ENCODE peak calls at places on chromosomes 5 and 9, in four cellular contexts. Y is WTC11, S is K562, D is GM12878. F is an unnamed sample.
A peak's percentile ranks its signal among the peaks of the same experiment; 100 is the strongest.

GRCh38 chr5:116575635-116576042 is 1.0 kb upstream of the SEMA6A start:
- DNase-seq in Y (peak; percentile 37), D (no peak), S (no peak), F (no peak)

GRCh38 chr5:121108725-121109124 is 644.6 kb downstream of the PRR16 start:
- DNase-seq in D (no peak), S (peak; percentile 30), Y (peak; percentile 77), F (no peak)

GRCh38 chr5:55993628-55994501 is 898 bp downstream of the IL6ST start:
- DNase-seq in S (no peak), D (no peak), Y (no peak), F (no peak)

GRCh38 chr9:86752727-86753126 is 194.6 kb downstream of the GAS1 start:
- DNase-seq in S (peak; percentile 11), D (no peak), Y (no peak), F (no peak)

GRCh38 chr5:55711531-55712022 is 547 bp downstream of the SLC38A9 start:
- DNase-seq in D (no peak), S (no peak), Y (no peak), F (no peak)

GRCh38 chr5:159451197-159452052 is 121.1 kb upstream of the IL12B start:
- DNase-seq in D (no peak), S (no peak), Y (no peak), F (no peak)

GRCh38 chr9:75892168-75892901 is 1.9 kb downstream of the PCSK5 start:
- DNase-seq in D (no peak), Y (peak; percentile 59), S (no peak), F (no peak)

GRCh38 chr5:33091571-33092363 is 349.0 kb upstream of the TARS1 start:
- DNase-seq in D (no peak), S (no peak), Y (no peak), F (no peak)

GRCh38 chr5:74424162-74424868 is 216.2 kb downstream of the ENC1 start:
- DNase-seq in Y (no peak), S (no peak), D (no peak), F (peak; percentile 75)

GRCh38 chr9:115978739-115979138 is 174.9 kb upstream of the PAPPA start:
- DNase-seq in D (no peak), Y (no peak), S (no peak), F (peak; percentile 11)

GRCh38 chr5:1402611-1403255 is 42.5 kb downstream of the SLC6A3 start:
- DNase-seq in S (no peak), Y (no peak), D (no peak), F (no peak)

GRCh38 chr5:32388429-32389111 is 56.0 kb downstream of the ZFR start:
- DNase-seq in D (no peak), S (no peak), Y (no peak), F (no peak)

GRCh38 chr5:24177821-24178220 is 467.0 kb downstream of the CDH10 start:
- DNase-seq in Y (no peak), S (no peak), D (no peak), F (no peak)

GRCh38 chr5:138463335-138464017 is 1.8 kb upstream of the EGR1 start:
- DNase-seq in D (no peak), S (peak; percentile 35), Y (peak; percentile 36), F (no peak)

GRCh38 chr9:87711857-87712800 is 13.8 kb upstream of the CTSL start:
- DNase-seq in S (no peak), D (no peak), Y (no peak), F (peak; percentile 27)

GRCh38 chr5:176817864-176818377 is 7.6 kb downstream of the UNC5A start:
- DNase-seq in D (no peak), S (peak; percentile 59), Y (peak; percentile 73), F (no peak)

DNA sequence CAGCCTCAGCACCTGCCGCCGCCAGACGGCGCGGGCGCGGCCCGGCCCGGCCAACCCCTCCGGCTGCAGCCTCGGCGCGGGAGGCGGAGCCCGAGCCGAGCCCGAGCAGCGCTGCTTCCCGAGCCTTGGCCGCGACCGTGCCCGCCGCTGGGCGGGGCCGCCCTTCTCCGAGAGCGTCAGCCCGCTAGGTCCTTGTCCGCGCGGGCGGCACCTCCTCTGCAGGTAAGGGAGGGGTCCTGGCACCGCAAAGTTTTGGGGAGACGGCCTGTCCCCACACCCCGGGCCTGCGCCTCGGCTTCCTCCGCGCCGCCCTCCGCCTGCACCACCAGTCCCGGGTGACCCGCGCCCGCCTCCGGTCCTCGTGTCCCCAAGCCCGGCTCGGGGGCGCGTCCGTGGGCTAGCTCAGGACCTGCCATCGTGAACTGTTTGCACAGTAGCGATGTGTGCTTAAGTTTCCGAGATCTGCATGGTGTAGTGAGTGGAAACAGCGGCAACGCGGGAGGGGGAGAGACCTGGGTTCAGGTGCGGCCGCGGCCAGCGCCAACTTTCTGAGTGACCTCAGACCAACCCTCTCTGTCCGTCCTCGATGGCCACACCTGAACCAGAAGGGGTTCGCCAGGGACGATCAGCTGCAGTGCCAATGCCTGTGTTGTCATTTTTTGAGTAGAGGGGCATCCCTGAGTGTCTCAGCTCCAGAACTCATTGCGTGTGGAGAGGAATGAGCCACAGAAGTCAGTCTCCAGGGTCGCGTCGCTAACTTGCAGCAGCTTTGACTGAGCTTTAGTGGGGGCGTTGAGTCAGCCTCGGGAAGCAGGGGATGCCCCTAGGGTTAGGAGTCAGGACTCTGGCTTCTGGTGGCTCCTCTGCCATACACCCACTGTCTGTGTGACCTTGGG is at the start of gene FRMPD1:
- DNase-seq in S (no peak), Y (peak; percentile 80), D (no peak), F (peak; percentile 17)
- TF ChIP-seq TCF7 in S (no peak), Y (no peak), D (no peak), F (no peak)

GRCh38 chr9:101512116-101512515 is 21.5 kb upstream of the RNF20 start:
- DNase-seq in S (no peak), D (no peak), Y (no peak), F (no peak)
- TF ChIP-seq NR2C2 in S (no peak), D (no peak), Y (no peak), F (no peak)

GRCh38 chr5:107476783-107477182 is 194.0 kb downstream of the EFNA5 start:
- DNase-seq in D (peak; percentile 80), S (no peak), Y (no peak), F (no peak)

GRCh38 chr5:107474361-107474723 is 196.4 kb downstream of the EFNA5 start:
- DNase-seq in S (no peak), D (no peak), Y (no peak), F (no peak)

GRCh38 chr5:107477492-107477891 is 193.2 kb downstream of the EFNA5 start:
- DNase-seq in Y (no peak), S (no peak), D (no peak), F (no peak)

GRCh38 chr5:107474724-107475489 is 195.8 kb downstream of the EFNA5 start:
- DNase-seq in S (no peak), Y (no peak), D (peak; percentile 41), F (no peak)

GRCh38 chr5:107478068-107478641 is 192.6 kb downstream of the EFNA5 start:
- DNase-seq in D (no peak), S (no peak), Y (no peak), F (no peak)
- TF ChIP-seq TCF7 in D (no peak), S (no peak), Y (no peak), F (no peak)

GRCh38 chr9:91775708-91776028 is 174.4 kb downstream of the ROR2 start:
- DNase-seq in Y (no peak), S (no peak), D (no peak), F (no peak)
- TF ChIP-seq NR2C2 in Y (no peak), S (no peak), D (no peak), F (no peak)

DNA sequence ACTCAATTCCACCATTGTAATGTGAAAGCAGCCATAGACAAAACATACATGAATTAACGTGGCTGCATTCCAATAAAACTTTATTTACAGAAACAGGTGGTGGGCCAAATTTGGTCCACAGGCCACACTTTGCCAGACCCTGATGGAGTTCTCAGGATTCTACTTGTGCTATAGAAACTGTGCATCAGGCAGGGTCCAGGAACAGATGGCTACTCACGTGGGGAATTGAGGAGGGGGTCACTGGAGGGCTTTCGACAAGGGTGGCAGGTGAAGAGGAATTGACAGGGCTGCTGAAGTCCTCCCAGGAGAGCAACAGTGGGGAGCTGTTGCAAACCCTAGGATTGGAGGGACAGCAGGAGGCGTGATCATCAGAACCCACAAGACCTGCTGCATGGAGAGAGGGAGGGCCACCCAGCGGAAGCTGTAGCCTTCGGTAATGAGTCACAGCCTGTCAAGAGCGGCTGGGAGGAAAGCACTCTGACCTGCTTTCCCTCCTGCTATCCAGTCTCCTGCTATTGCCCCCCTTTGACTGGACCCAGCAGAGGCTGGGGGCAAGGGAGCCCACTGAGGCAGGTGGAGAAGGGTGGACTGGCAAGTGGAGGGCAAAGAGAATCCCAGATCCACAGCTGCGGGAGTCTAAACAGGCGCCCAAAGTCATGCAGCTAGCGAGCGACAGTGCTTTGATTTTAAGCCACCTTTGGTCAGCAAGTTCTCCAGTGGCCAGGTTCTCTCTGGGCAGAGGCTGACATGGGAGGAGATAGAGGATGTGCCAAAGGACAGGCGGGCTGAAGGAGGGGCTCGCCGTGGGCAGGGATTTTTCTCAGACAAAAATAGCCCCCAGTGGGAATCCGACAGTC is 138.3 kb upstream of the SMIM23 start:
- DNase-seq in D (no peak), Y (no peak), S (peak; percentile 18), F (peak; percentile 21)
- TF ChIP-seq TCF7 in D (no peak), Y (no peak), S (no peak), F (no peak)

GRCh38 chr9:92619601-92620300 is 50.2 kb downstream of the IPPK start:
- DNase-seq in S (no peak), D (no peak), Y (no peak), F (no peak)

GRCh38 chr9:92617951-92618510 is 51.9 kb downstream of the IPPK start:
- DNase-seq in D (no peak), S (no peak), Y (no peak), F (no peak)

GRCh38 chr9:92620870-92621269 is 49.1 kb downstream of the IPPK start:
- DNase-seq in S (no peak), D (no peak), Y (no peak), F (no peak)

GRCh38 chr9:92617195-92617813 is 52.6 kb downstream of the IPPK start:
- DNase-seq in D (no peak), S (no peak), Y (no peak), F (no peak)

DNA sequence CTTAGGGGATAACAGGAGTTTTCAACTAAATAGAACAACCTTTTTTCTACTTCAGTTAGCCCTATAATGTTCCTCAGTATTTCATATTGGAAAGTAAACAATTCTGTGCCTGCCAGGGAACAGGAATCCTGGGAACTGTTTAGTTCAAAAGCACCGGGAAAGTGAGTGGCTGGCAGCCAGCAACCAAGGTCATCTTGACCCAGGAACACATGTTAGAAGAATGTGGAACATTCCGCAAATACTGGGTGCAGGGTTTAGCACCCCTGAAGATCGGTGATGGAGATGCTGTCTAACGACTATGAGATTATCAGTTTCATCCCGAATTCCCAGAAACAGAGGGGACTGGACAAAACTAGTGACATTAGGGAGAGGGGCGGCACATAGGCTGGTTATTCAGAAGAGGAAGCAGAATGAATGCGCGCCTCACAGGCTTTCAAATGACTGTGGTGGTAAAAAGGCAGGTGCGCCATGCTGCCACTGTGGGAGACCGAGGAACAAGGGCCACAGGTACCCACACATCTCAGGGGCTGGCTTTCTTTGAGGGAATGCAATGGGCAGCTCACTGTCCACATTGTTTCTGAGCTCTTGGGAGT is 51.2 kb downstream of the IPPK start:
- DNase-seq in D (no peak), Y (no peak), S (no peak), F (peak; percentile 63)
- TF ChIP-seq NR2C2 in D (no peak), Y (no peak), S (no peak), F (no peak)